ENCODE peak calls at places on chromosomes 7 and 10, in four cellular contexts. One of them, this sample, is unnamed.

GRCh38 chr10:53487019-53487983 is 714.7 kb upstream of the MBL2 start:
- DNase-seq in uterus: no peak
- DNase-seq in HCT116: no peak
- DNase-seq in aorta: peak; percentile 39
- DNase-seq in this sample: no peak

GRCh38 chr7:98555403-98555802 is 61.7 kb upstream of the NPTX2 start:
- DNase-seq in uterus: no peak
- DNase-seq in HCT116: no peak
- DNase-seq in aorta: peak; percentile 26
- DNase-seq in this sample: no peak

GRCh38 chr7:131231381-131232220 is 96.1 kb upstream of the MKLN1 start:
- DNase-seq in uterus: peak; percentile 20
- DNase-seq in HCT116: no peak
- DNase-seq in aorta: no peak
- DNase-seq in this sample: peak; percentile 80

GRCh38 chr10:48792687-48793096 is 108.0 kb downstream of the WDFY4 start:
- DNase-seq in uterus: no peak
- DNase-seq in HCT116: no peak
- DNase-seq in aorta: no peak
- DNase-seq in this sample: no peak

GRCh38 chr7:40299097-40299496 is 164.3 kb downstream of the SUGCT start:
- DNase-seq in uterus: no peak
- DNase-seq in HCT116: no peak
- DNase-seq in aorta: no peak
- DNase-seq in this sample: no peak

GRCh38 chr7:126368-126767 is 66.0 kb upstream of the FAM20C start:
- DNase-seq in uterus: no peak
- DNase-seq in HCT116: no peak
- DNase-seq in aorta: no peak
- DNase-seq in this sample: no peak

GRCh38 chr10:48210391-48210790 is 64.1 kb downstream of the FRMPD2 start:
- DNase-seq in uterus: no peak
- DNase-seq in HCT116: no peak
- DNase-seq in aorta: no peak
- DNase-seq in this sample: no peak

GRCh38 chr10:106189254-106189653 is 975.3 kb downstream of the SORCS1 start:
- DNase-seq in uterus: no peak
- DNase-seq in HCT116: no peak
- DNase-seq in aorta: no peak
- DNase-seq in this sample: no peak

GRCh38 chr7:28272461-28272877 is 91.9 kb upstream of the JAZF1 start:
- DNase-seq in uterus: peak; percentile 51
- DNase-seq in HCT116: peak; percentile 24
- DNase-seq in aorta: no peak
- DNase-seq in this sample: peak; percentile 1

GRCh38 chr7:82017334-82017943 is 247.6 kb upstream of the HGF start:
- DNase-seq in uterus: no peak
- DNase-seq in HCT116: peak; percentile 24
- DNase-seq in aorta: no peak
- DNase-seq in this sample: no peak

GRCh38 chr7:151057989-151058765 is 480 bp upstream of the CDK5 start:
- DNase-seq in uterus: peak; percentile 98
- DNase-seq in HCT116: peak; percentile 99
- DNase-seq in aorta: peak; percentile 99
- DNase-seq in this sample: peak; percentile 98

GRCh38 chr7:147635288-147635687 is 955.3 kb upstream of the C7orf33 start:
- DNase-seq in uterus: no peak
- DNase-seq in HCT116: no peak
- DNase-seq in aorta: no peak
- DNase-seq in this sample: no peak

GRCh38 chr10:124743188-124744046 is 761 bp downstream of the FAM53B start:
- DNase-seq in uterus: peak; percentile 46
- DNase-seq in HCT116: no peak
- DNase-seq in aorta: peak; percentile 83
- DNase-seq in this sample: peak; percentile 63

GRCh38 chr7:6387734-6388294 is 59.9 kb downstream of the DAGLB start:
- DNase-seq in uterus: no peak
- DNase-seq in HCT116: no peak
- DNase-seq in aorta: no peak
- DNase-seq in this sample: no peak

GRCh38 chr7:6386779-6387178 is 61.0 kb downstream of the DAGLB start:
- DNase-seq in uterus: no peak
- DNase-seq in HCT116: no peak
- DNase-seq in aorta: no peak
- DNase-seq in this sample: no peak

GRCh38 chr7:6385110-6385792 is 62.5 kb downstream of the DAGLB start:
- DNase-seq in uterus: no peak
- DNase-seq in HCT116: peak; percentile 58
- DNase-seq in aorta: no peak
- DNase-seq in this sample: no peak

GRCh38 chr7:6384327-6384726 is 63.4 kb downstream of the DAGLB start:
- DNase-seq in uterus: no peak
- DNase-seq in HCT116: no peak
- DNase-seq in aorta: no peak
- DNase-seq in this sample: no peak

GRCh38 chr7:6385909-6386560 is 61.7 kb downstream of the DAGLB start:
- DNase-seq in uterus: no peak
- DNase-seq in HCT116: no peak
- DNase-seq in aorta: no peak
- DNase-seq in this sample: no peak
- H3K27ac ChIP-seq in uterus: peak overlapping the region; percentile 43
- H3K27ac ChIP-seq in HCT116: peak overlapping the region; percentile 55
- H3K27ac ChIP-seq in aorta: peak overlapping the region; percentile 66
- H3K27ac ChIP-seq in this sample: peak overlapping the region; percentile 9

GRCh38 chr7:124723012-124723411 is 42.6 kb downstream of the GPR37 start:
- DNase-seq in uterus: no peak
- DNase-seq in HCT116: peak; percentile 52
- DNase-seq in aorta: no peak
- DNase-seq in this sample: no peak
- H3K27ac ChIP-seq in uterus: no peak overlapping the region
- H3K27ac ChIP-seq in HCT116: no peak overlapping the region
- H3K27ac ChIP-seq in aorta: no peak overlapping the region
- H3K27ac ChIP-seq in this sample: no peak overlapping the region

GRCh38 chr7:64794171-64794844 is at the start of gene ZNF138:
- DNase-seq in uterus: peak; percentile 95
- DNase-seq in HCT116: peak; percentile 92
- DNase-seq in aorta: peak; percentile 97
- DNase-seq in this sample: peak; percentile 93

GRCh38 chr7:64793106-64793755 is 997 bp upstream of the ZNF138 start:
- DNase-seq in uterus: no peak
- DNase-seq in HCT116: no peak
- DNase-seq in aorta: no peak
- DNase-seq in this sample: no peak

DNA sequence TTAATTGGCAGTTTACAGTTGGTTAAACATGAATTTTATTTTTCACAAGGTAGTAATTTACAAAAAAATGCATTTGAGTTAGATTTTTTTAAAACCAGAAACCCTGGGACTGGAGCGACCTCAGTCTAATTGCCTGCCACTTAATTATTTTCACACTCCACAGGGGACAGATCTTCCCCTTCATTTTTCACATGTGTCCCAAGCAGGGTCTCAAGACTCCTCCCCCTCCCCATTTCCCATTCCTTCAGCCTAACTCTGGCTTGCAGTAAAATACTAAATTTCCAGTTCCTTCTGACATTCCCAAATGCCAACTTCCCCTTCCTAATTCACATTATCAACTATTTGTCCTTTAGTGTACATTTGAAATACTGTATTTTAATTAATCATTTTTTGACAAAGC is 948 bp downstream of the ZNF138 start:
- DNase-seq in uterus: no peak
- DNase-seq in HCT116: no peak
- DNase-seq in aorta: no peak
- DNase-seq in this sample: no peak
- H3K27ac ChIP-seq in uterus: no peak overlapping the region
- H3K27ac ChIP-seq in HCT116: no peak overlapping the region
- H3K27ac ChIP-seq in aorta: no peak overlapping the region
- H3K27ac ChIP-seq in this sample: peak overlapping the region; percentile 75

GRCh38 chr7:74053589-74054186 is 25.7 kb downstream of the ELN start:
- DNase-seq in uterus: no peak
- DNase-seq in HCT116: no peak
- DNase-seq in aorta: no peak
- DNase-seq in this sample: no peak
- H3K27ac ChIP-seq in uterus: no peak overlapping the region
- H3K27ac ChIP-seq in HCT116: no peak overlapping the region
- H3K27ac ChIP-seq in aorta: no peak overlapping the region
- H3K27ac ChIP-seq in this sample: no peak overlapping the region